ENCODE peak calls at places on chromosomes 5 and 9, in six cellular contexts. D, B, W, V, S and Q are unnamed samples.
A peak's percentile ranks its signal among the peaks of the same experiment; 100 is the strongest.

GRCh38 chr5:119439140-119439625 is 13.1 kb upstream of the HSD17B4 start:
- DNase-seq in D (no peak), S (no peak), B (no peak), V (no peak), W (no peak), Q (no peak)

GRCh38 chr9:124180557-124180956 is 77.2 kb upstream of the NEK6 start:
- DNase-seq in S (peak; percentile 46), W (no peak), V (no peak), D (no peak), B (no peak), Q (no peak)

GRCh38 chr9:99172129-99173091 is 49.3 kb downstream of the ALG2 start:
- DNase-seq in S (no peak), D (no peak), V (no peak), W (no peak), B (no peak), Q (no peak)

GRCh38 chr9:3769646-3770045 is 243.8 kb upstream of the RFX3 start:
- DNase-seq in D (no peak), B (no peak), S (no peak), W (no peak), V (no peak), Q (no peak)

GRCh38 chr9:71929791-71930440 is 18.5 kb downstream of the C9orf85 start:
- DNase-seq in V (no peak), S (peak; percentile 45), W (no peak), B (no peak), D (no peak), Q (no peak)

GRCh38 chr9:132641216-132641615 is 28.6 kb downstream of the DDX31 start:
- DNase-seq in V (no peak), S (no peak), W (no peak), B (no peak), D (no peak), Q (no peak)

GRCh38 chr9:37293664-37294524 is 128.6 kb upstream of the GRHPR start:
- DNase-seq in B (no peak), V (no peak), S (peak; percentile 75), D (no peak), W (peak; percentile 59), Q (peak; percentile 29)

GRCh38 chr9:16344343-16344742 is 526.1 kb downstream of the BNC2 start:
- DNase-seq in D (peak; percentile 55), W (no peak), B (no peak), V (no peak), S (peak; percentile 98), Q (no peak)

GRCh38 chr5:142939884-142940283 is 169.7 kb downstream of the ARHGAP26 start:
- DNase-seq in W (no peak), D (no peak), S (no peak), B (no peak), V (no peak), Q (no peak)

GRCh38 chr9:93136011-93136440 is 2.0 kb upstream of the NINJ1 start:
- DNase-seq in D (no peak), S (peak; percentile 51), B (no peak), V (no peak), W (no peak), Q (no peak)

GRCh38 chr9:1738511-1739100 is 276.5 kb upstream of the SMARCA2 start:
- DNase-seq in S (no peak), W (no peak), V (no peak), D (no peak), B (no peak), Q (no peak)

GRCh38 chr9:1726993-1727759 is 288.0 kb upstream of the SMARCA2 start:
- DNase-seq in V (no peak), W (no peak), B (no peak), S (no peak), D (no peak), Q (no peak)

GRCh38 chr9:1729631-1730030 is 285.5 kb upstream of the SMARCA2 start:
- DNase-seq in B (no peak), D (no peak), W (no peak), S (no peak), V (no peak), Q (no peak)

GRCh38 chr9:1732670-1733069 is 282.5 kb upstream of the SMARCA2 start:
- DNase-seq in B (no peak), S (peak; percentile 9), W (no peak), V (no peak), D (no peak), Q (no peak)
- TF ChIP-seq CTCF in B (no peak), S (peak; percentile 35), W (peak; percentile 34), V (peak; percentile 31), D (no peak), Q (peak; percentile 38)

DNA sequence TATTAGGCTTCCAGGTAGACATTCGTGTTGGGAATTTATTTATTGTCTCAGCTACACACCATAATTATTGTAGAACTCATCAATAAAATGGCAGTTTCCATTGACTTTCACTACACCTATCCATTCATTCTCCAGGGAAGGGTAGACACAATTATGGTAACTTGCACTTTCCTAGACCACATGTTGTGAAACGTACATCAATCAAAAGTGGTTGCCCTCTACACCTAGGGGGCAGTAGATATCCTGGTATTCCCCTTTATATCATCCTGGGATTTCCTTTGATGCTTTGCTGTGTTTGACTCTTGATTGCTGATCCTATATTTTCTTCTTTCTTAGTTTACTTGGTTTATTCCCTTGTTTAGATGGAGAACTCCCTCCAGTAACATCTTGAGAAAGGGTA is 47.9 kb downstream of the ADGRV1 start:
- DNase-seq in B (no peak), V (no peak), W (no peak), S (peak; percentile 6), D (no peak), Q (no peak)
- TF ChIP-seq CTCF in B (no peak), V (peak; percentile 30), W (peak; percentile 42), S (peak; percentile 32), D (no peak), Q (peak; percentile 47)

DNA sequence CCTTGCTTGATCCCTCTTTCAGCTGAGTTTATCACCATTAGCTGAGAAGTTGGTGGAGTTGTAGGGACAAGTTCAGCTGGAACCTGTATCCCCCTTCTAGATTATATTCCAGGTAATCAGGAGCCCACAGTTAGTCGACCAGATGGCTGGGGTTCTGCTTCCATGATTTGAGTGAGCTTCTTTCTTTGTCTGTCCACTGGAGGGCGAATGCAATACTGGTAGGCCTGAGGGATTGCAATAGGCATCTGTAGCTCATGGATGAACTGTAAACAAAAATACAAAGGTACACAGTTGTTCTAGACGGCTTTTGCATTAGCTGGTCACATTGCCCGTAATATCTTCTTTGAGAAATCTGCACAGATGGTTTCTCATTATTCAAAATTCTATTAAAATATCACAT is 88.9 kb downstream of the PCSK5 start:
- DNase-seq in S (peak; percentile 16), D (no peak), W (no peak), B (no peak), V (no peak), Q (peak; percentile 11)
- TF ChIP-seq CTCF in S (peak; percentile 37), D (no peak), W (peak; percentile 34), B (no peak), V (peak; percentile 46), Q (peak; percentile 32)

DNA sequence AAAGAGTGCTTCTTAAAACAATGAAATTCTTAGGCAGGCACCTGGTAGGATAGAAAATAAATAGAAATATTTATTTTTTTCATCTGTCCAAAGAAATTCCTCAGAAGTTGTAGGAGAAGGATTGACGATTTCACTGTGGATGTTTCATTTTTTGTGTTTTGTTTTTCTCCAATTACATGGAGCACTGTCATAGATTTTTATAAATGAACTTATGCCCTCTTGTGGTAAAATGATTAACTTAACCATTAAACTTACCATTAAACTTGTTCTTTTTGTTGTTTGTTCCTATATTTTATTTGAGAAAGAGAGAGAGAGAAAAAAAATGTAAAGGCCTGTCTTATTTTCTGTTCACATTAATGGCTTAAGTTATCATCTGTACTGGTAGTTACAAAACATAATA is 339.2 kb downstream of the PRR16 start:
- DNase-seq in D (no peak), V (no peak), S (peak; percentile 54), B (no peak), W (no peak), Q (no peak)
- TF ChIP-seq CTCF in D (no peak), V (no peak), S (peak; percentile 18), B (no peak), W (no peak), Q (no peak)

DNA sequence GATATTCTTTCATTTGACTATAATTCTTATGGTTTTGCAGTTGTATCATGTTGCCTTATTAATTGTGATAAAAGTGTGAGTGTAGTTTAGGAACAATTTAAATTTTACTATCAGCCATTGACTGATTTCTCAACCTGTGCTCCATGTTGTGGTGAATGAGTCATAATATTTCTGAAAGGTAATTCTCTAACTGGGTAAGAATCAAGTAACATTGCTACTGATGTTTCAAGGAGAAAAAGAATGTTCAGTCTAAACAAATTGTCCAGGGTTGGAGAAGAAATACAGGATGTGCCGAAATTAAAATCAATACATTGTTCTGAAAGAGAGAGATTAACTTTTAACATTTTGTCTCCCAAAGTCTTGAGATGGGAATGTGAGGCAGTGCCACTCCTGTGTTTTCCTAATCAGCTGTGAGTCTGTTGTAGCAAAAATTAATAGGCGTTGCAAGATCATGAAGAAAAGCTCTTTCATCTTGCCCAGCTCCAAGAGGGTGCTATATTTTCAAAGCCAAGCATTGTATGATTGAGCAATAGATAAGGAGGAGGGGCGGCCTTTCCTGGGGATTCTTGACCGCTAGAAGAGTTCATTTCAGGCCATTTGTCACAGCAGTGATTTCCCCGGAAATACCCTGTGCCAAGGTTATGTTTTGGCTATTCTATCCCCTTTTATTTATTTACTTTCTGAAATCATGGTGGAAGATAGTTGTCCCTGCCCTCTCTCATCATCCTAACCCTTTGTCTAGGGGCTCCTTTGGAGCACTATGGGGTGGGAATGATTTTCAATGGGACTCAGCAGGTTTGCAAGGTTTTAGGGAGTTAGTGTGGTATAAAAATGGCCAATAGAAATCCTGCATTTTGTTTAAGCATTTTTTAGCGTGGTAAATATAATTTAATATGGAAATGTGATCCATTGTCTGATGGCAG is 151.6 kb downstream of the FOCAD start:
- DNase-seq in B (no peak), S (peak; percentile 21), V (no peak), D (no peak), W (no peak), Q (no peak)
- TF ChIP-seq CTCF in B (no peak), S (no peak), V (no peak), D (no peak), W (no peak), Q (no peak)

GRCh38 chr9:32248189-32248712 is 136.2 kb upstream of the ACO1 start:
- DNase-seq in V (no peak), W (no peak), S (no peak), B (no peak), D (no peak), Q (no peak)

GRCh38 chr9:32255026-32255425 is 129.4 kb upstream of the ACO1 start:
- DNase-seq in V (no peak), D (no peak), W (no peak), S (no peak), B (no peak), Q (no peak)

GRCh38 chr9:32247173-32247572 is 137.3 kb upstream of the ACO1 start:
- DNase-seq in V (no peak), S (no peak), B (no peak), D (no peak), W (no peak), Q (no peak)

DNA sequence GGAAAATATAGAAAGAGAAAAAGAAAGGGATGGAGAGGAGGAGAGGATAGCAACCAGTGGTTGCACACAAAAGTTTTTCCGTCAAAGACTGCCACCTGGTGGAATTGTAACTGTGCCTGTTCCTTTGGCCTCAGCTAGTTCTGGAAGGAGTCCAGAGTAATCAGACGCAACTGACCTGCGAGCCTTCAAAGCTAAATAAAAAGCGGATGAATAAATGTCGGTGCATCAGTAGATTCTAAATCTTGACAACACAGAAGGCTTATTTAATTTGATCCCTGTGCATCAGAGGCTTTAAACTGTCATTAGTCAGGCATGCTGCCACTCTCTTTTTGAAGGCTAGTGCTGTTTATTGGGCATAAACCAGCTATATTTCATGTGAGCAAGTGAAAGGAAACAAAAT is 132.9 kb upstream of the ACO1 start:
- DNase-seq in W (peak; percentile 8), B (no peak), V (peak; percentile 61), S (peak; percentile 58), D (no peak), Q (peak; percentile 58)
- TF ChIP-seq CTCF in W (peak; percentile 72), B (no peak), V (peak; percentile 80), S (peak; percentile 59), D (no peak), Q (peak; percentile 78)

GRCh38 chr5:86716121-86716520 is 98.4 kb downstream of the COX7C start:
- DNase-seq in B (no peak), V (no peak), W (no peak), D (no peak), S (no peak), Q (no peak)
- TF ChIP-seq CTCF in B (no peak), V (no peak), W (no peak), D (no peak), S (no peak), Q (no peak)